ENCODE peak calls at places on chromosomes 12 and 14, in four cellular contexts. V, R, Z and B are unnamed samples. For H3K79me2, the result is how much of the 10 kb centered on the place peaks cover.

GRCh38 chr12:96501139-96501741 is 11.9 kb downstream of the CFAP54 start:
- DNase-seq in V (no peak), R (peak), Z (peak), B (peak)

GRCh38 chr14:97187916-97188315 is 390.7 kb downstream of the VRK1 start:
- DNase-seq in V (no peak), R (no peak), Z (no peak), B (no peak)

GRCh38 chr12:14024589-14024988 is 43.2 kb upstream of the GRIN2B start:
- DNase-seq in V (no peak), R (no peak), Z (no peak), B (no peak)

GRCh38 chr12:41473441-41473840 is 285.3 kb downstream of the PDZRN4 start:
- DNase-seq in V (no peak), R (no peak), Z (no peak), B (no peak)

GRCh38 chr12:4443616-4444015 is 2.0 kb downstream of the FGF6 start:
- DNase-seq in V (no peak), R (no peak), Z (no peak), B (no peak)

GRCh38 chr12:79414252-79414651 is 276.5 kb downstream of the PAWR start:
- DNase-seq in V (no peak), R (no peak), Z (no peak), B (no peak)

GRCh38 chr12:12491634-12492033 is 71.0 kb downstream of the DUSP16 start:
- DNase-seq in V (no peak), R (no peak), Z (no peak), B (no peak)

GRCh38 chr14:91935621-91936020 is 11.9 kb downstream of the FBLN5 start:
- DNase-seq in V (no peak), R (no peak), Z (no peak), B (no peak)

GRCh38 chr12:97148941-97149559 is 242.0 kb downstream of the NEDD1 start:
- DNase-seq in V (peak), R (peak), Z (peak), B (peak)

GRCh38 chr14:75685910-75686309 is 24.9 kb downstream of the TTLL5 start:
- DNase-seq in V (no peak), R (no peak), Z (no peak), B (no peak)

GRCh38 chr14:78010688-78011087 is 159.5 kb upstream of the NRXN3 start:
- DNase-seq in V (no peak), R (peak), Z (peak), B (peak)

GRCh38 chr14:67837011-67837624 is 17.5 kb downstream of the RAD51B start:
- DNase-seq in V (peak), R (peak), Z (peak), B (peak)

GRCh38 chr12:30598889-30599288 is 96.8 kb downstream of the IPO8 start:
- DNase-seq in V (no peak), R (no peak), Z (peak), B (no peak)
- H3K79me2 ChIP-seq in V (under half), R (under half), Z (under half), B (under half)

GRCh38 chr14:71290960-71291466 is 383.8 kb downstream of the PCNX1 start:
- DNase-seq in V (no peak), R (peak), Z (peak), B (peak)
- H3K9ac ChIP-seq in V (no peak), R (peak), Z (no peak), B (no peak)

GRCh38 chr12:29041621-29042020 is 107.5 kb upstream of the FAR2 start:
- DNase-seq in V (no peak), R (peak), Z (peak), B (peak)
- H3K4me3 ChIP-seq in V (no peak), R (peak), Z (no peak), B (no peak)

GRCh38 chr14:53103941-53104340 is 49.2 kb downstream of the DDHD1 start:
- DNase-seq in V (no peak), R (no peak), Z (no peak), B (peak)

GRCh38 chr14:53109028-53109687 is 44.0 kb downstream of the DDHD1 start:
- DNase-seq in V (no peak), R (peak), Z (no peak), B (no peak)

GRCh38 chr14:53109688-53110041 is 43.5 kb downstream of the DDHD1 start:
- DNase-seq in V (no peak), R (no peak), Z (no peak), B (no peak)

GRCh38 chr14:53108292-53108937 is 44.7 kb downstream of the DDHD1 start:
- DNase-seq in V (no peak), R (peak), Z (no peak), B (no peak)

GRCh38 chr14:53106768-53107167 is 46.4 kb downstream of the DDHD1 start:
- DNase-seq in V (no peak), R (no peak), Z (no peak), B (no peak)
- H3K79me2 ChIP-seq in V (under half), R (half or more), Z (under half), B (under half)

GRCh38 chr14:103555559-103556337 is 6.7 kb downstream of the BAG5 start:
- DNase-seq in V (no peak), R (no peak), Z (no peak), B (no peak)
- H3K9ac ChIP-seq in V (no peak), R (no peak), Z (no peak), B (no peak)

GRCh38 chr12:121792607-121793500 is 634 bp downstream of the RHOF start:
- DNase-seq in V (no peak), R (no peak), Z (no peak), B (no peak)
- H3K4me3 ChIP-seq in V (peak), R (peak), Z (peak), B (no peak)

GRCh38 chr12:11133162-11133561 is 1.3 kb downstream of the TAS2R30 start:
- DNase-seq in V (no peak), R (no peak), Z (no peak), B (no peak)
- H3K79me2 ChIP-seq in V (half or more), R (half or more), Z (under half), B (under half)

DNA sequence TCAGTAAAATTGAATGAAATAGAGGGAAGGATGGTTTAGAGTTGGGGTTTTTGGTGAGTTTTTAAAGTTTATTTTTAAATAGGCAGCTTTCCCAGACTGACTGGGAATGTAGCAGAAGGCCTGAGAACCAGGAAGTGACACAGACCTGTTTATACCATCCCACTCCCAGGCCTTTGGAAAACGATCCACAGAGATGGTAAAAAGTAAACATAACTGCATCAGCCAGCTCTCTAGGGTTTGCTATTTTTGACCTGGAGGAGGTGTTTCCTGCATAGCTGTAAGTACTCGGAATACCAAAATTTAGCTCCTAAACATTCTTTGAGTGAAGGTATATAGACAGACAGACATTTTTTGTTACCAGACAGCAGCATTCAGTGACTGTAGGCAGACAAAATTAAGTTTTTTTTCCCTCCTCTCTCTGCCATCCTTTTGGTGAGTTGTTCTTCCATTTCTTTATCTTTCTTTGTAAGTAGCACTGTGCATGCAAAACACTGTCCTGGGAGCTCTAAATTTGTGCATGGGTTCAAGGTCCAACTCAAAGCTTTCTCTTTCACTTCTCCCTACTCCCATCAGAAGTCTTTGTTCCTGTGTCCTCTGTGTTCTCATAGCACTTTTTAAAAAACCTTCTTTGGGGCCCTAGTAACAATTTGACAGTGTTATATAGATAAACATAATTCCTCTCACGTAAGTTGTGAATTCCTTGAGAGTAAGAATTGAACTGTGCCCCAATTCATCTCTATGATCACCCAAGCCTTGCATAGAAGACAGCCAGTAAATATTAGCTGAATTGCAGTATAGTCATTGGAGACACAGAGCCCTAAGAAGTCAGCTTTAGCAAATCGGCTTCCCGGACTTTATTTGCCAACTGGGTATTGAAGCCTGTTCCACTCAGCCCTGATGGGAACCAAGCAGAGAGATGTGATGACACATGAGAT is 37.4 kb downstream of the SUSD6 start:
- DNase-seq in V (no peak), R (peak), Z (peak), B (no peak)
- H3K9ac ChIP-seq in V (no peak), R (peak), Z (no peak), B (no peak)